ENCODE peak calls at places on chromosomes 1 and 21, in six cellular contexts. One of them, this sample, is unnamed.

GRCh38 chr1:37177230-37177864 is 143.0 kb upstream of the GRIK3 start:
- DNase-seq in H1: peak; percentile 47
- DNase-seq in H9: peak; percentile 84
- DNase-seq in IMR-90: peak; percentile 1
- DNase-seq in trophoblast cell: peak; percentile 14
- DNase-seq in neuronal stem cell: no peak
- DNase-seq in this sample: no peak

GRCh38 chr1:70392626-70393025 is 18.4 kb upstream of the CTH start:
- DNase-seq in H1: no peak
- DNase-seq in H9: no peak
- DNase-seq in IMR-90: no peak
- DNase-seq in trophoblast cell: no peak
- DNase-seq in neuronal stem cell: no peak
- DNase-seq in this sample: no peak

GRCh38 chr1:25990702-25991395 is 7.0 kb downstream of the PAFAH2 start:
- DNase-seq in H1: no peak
- DNase-seq in H9: no peak
- DNase-seq in IMR-90: no peak
- DNase-seq in trophoblast cell: no peak
- DNase-seq in neuronal stem cell: no peak
- DNase-seq in this sample: no peak

GRCh38 chr1:9473032-9473792 is 66.1 kb upstream of the SLC25A33 start:
- DNase-seq in H1: no peak
- DNase-seq in H9: peak; percentile 53
- DNase-seq in IMR-90: peak; percentile 95
- DNase-seq in trophoblast cell: peak; percentile 90
- DNase-seq in neuronal stem cell: no peak
- DNase-seq in this sample: peak; percentile 93

GRCh38 chr1:201062511-201063189 is 39.1 kb upstream of the KIF21B start:
- DNase-seq in H1: no peak
- DNase-seq in H9: peak; percentile 46
- DNase-seq in IMR-90: no peak
- DNase-seq in trophoblast cell: no peak
- DNase-seq in neuronal stem cell: peak; percentile 30
- DNase-seq in this sample: no peak

GRCh38 chr1:206554201-206554600 is 46.9 kb downstream of the RASSF5 start:
- DNase-seq in H1: no peak
- DNase-seq in H9: no peak
- DNase-seq in IMR-90: no peak
- DNase-seq in trophoblast cell: no peak
- DNase-seq in neuronal stem cell: no peak
- DNase-seq in this sample: no peak

GRCh38 chr1:223811634-223812101 is 34.1 kb downstream of the TP53BP2 start:
- DNase-seq in H1: no peak
- DNase-seq in H9: no peak
- DNase-seq in IMR-90: peak; percentile 49
- DNase-seq in trophoblast cell: peak; percentile 60
- DNase-seq in neuronal stem cell: no peak
- DNase-seq in this sample: peak; percentile 64

GRCh38 chr1:24108334-24109165 is 3.4 kb downstream of the MYOM3 start:
- DNase-seq in H1: no peak
- DNase-seq in H9: no peak
- DNase-seq in IMR-90: peak; percentile 69
- DNase-seq in trophoblast cell: peak; percentile 59
- DNase-seq in neuronal stem cell: no peak
- DNase-seq in this sample: peak; percentile 72

GRCh38 chr1:39507230-39507928 is 15.9 kb downstream of the BMP8A start:
- DNase-seq in H1: no peak
- DNase-seq in H9: peak; percentile 65
- DNase-seq in IMR-90: no peak
- DNase-seq in trophoblast cell: no peak
- DNase-seq in neuronal stem cell: no peak
- DNase-seq in this sample: peak; percentile 53

GRCh38 chr1:34907487-34908090 is 21.9 kb downstream of the DLGAP3 start:
- DNase-seq in H1: no peak
- DNase-seq in H9: no peak
- DNase-seq in IMR-90: no peak
- DNase-seq in trophoblast cell: peak; percentile 13
- DNase-seq in neuronal stem cell: no peak
- DNase-seq in this sample: no peak

GRCh38 chr21:41523175-41523574 is 15.2 kb upstream of the TMPRSS2 start:
- DNase-seq in H1: no peak
- DNase-seq in H9: no peak
- DNase-seq in IMR-90: no peak
- DNase-seq in trophoblast cell: no peak
- DNase-seq in neuronal stem cell: no peak
- DNase-seq in this sample: no peak

GRCh38 chr1:225691377-225691776 is 38.5 kb upstream of the ENAH start:
- DNase-seq in H1: no peak
- DNase-seq in H9: no peak
- DNase-seq in IMR-90: peak; percentile 39
- DNase-seq in trophoblast cell: no peak
- DNase-seq in neuronal stem cell: no peak
- DNase-seq in this sample: peak; percentile 71

GRCh38 chr1:61120998-61121397 is 38.6 kb downstream of the NFIA start:
- DNase-seq in H1: no peak
- DNase-seq in H9: no peak
- DNase-seq in IMR-90: no peak
- DNase-seq in trophoblast cell: no peak
- DNase-seq in neuronal stem cell: no peak
- DNase-seq in this sample: peak; percentile 51

GRCh38 chr1:241950390-241950789 is 7.2 kb upstream of the BECN2 start:
- DNase-seq in H1: no peak
- DNase-seq in H9: no peak
- DNase-seq in IMR-90: peak; percentile 45
- DNase-seq in trophoblast cell: no peak
- DNase-seq in neuronal stem cell: no peak
- DNase-seq in this sample: no peak

GRCh38 chr21:38669186-38669585 is 136.5 kb upstream of the ETS2 start:
- DNase-seq in H1: no peak
- DNase-seq in H9: peak; percentile 33
- DNase-seq in IMR-90: peak; percentile 30
- DNase-seq in trophoblast cell: peak; percentile 62
- DNase-seq in neuronal stem cell: no peak
- DNase-seq in this sample: peak; percentile 37

GRCh38 chr1:171743014-171743870 is 1.4 kb upstream of the VAMP4 start:
- DNase-seq in H1: no peak
- DNase-seq in H9: no peak
- DNase-seq in IMR-90: peak; percentile 89
- DNase-seq in trophoblast cell: peak; percentile 69
- DNase-seq in neuronal stem cell: no peak
- DNase-seq in this sample: peak; percentile 77

GRCh38 chr1:39609618-39610331 is 29.7 kb downstream of the HEYL start:
- DNase-seq in H1: peak; percentile 58
- DNase-seq in H9: peak; percentile 93
- DNase-seq in IMR-90: no peak
- DNase-seq in trophoblast cell: peak; percentile 60
- DNase-seq in neuronal stem cell: peak; percentile 67
- DNase-seq in this sample: peak; percentile 53

GRCh38 chr1:59885160-59885832 is 41.3 kb downstream of the CYP2J2 start:
- DNase-seq in H1: no peak
- DNase-seq in H9: no peak
- DNase-seq in IMR-90: no peak
- DNase-seq in trophoblast cell: no peak
- DNase-seq in neuronal stem cell: no peak
- DNase-seq in this sample: no peak

GRCh38 chr1:228749765-228750164 is 14.5 kb downstream of the RHOU start:
- DNase-seq in H1: no peak
- DNase-seq in H9: no peak
- DNase-seq in IMR-90: no peak
- DNase-seq in trophoblast cell: no peak
- DNase-seq in neuronal stem cell: no peak
- DNase-seq in this sample: no peak

GRCh38 chr1:244092293-244093264 is 41.5 kb downstream of the ZBTB18 start:
- DNase-seq in H1: no peak
- DNase-seq in H9: no peak
- DNase-seq in IMR-90: peak; percentile 67
- DNase-seq in trophoblast cell: no peak
- DNase-seq in neuronal stem cell: no peak
- DNase-seq in this sample: no peak

GRCh38 chr21:35428489-35428888 is 379.4 kb upstream of the RUNX1 start:
- DNase-seq in H1: no peak
- DNase-seq in H9: no peak
- DNase-seq in IMR-90: no peak
- DNase-seq in trophoblast cell: no peak
- DNase-seq in neuronal stem cell: no peak
- DNase-seq in this sample: peak; percentile 47

GRCh38 chr1:18661404-18662285 is 31.0 kb downstream of the PAX7 start:
- DNase-seq in H1: no peak
- DNase-seq in H9: no peak
- DNase-seq in IMR-90: no peak
- DNase-seq in trophoblast cell: no peak
- DNase-seq in neuronal stem cell: no peak
- DNase-seq in this sample: no peak

GRCh38 chr1:22263359-22263758 is 120.5 kb upstream of the WNT4 start:
- DNase-seq in H1: no peak
- DNase-seq in H9: no peak
- DNase-seq in IMR-90: no peak
- DNase-seq in trophoblast cell: no peak
- DNase-seq in neuronal stem cell: no peak
- DNase-seq in this sample: no peak

GRCh38 chr21:19607983-19608668 is 1204.5 kb upstream of the TMPRSS15 start:
- DNase-seq in H1: no peak
- DNase-seq in H9: no peak
- DNase-seq in IMR-90: no peak
- DNase-seq in trophoblast cell: peak; percentile 7
- DNase-seq in neuronal stem cell: no peak
- DNase-seq in this sample: peak; percentile 42

GRCh38 chr1:54298284-54299033 is 98.5 kb downstream of the MRPL37 start:
- DNase-seq in H1: no peak
- DNase-seq in H9: no peak
- DNase-seq in IMR-90: peak; percentile 51
- DNase-seq in trophoblast cell: no peak
- DNase-seq in neuronal stem cell: no peak
- DNase-seq in this sample: no peak

GRCh38 chr1:54296666-54297065 is 96.7 kb downstream of the MRPL37 start:
- DNase-seq in H1: no peak
- DNase-seq in H9: no peak
- DNase-seq in IMR-90: no peak
- DNase-seq in trophoblast cell: no peak
- DNase-seq in neuronal stem cell: no peak
- DNase-seq in this sample: no peak

GRCh38 chr1:54300395-54300794 is 100.4 kb downstream of the MRPL37 start:
- DNase-seq in H1: no peak
- DNase-seq in H9: no peak
- DNase-seq in IMR-90: no peak
- DNase-seq in trophoblast cell: no peak
- DNase-seq in neuronal stem cell: no peak
- DNase-seq in this sample: no peak

GRCh38 chr1:54299037-54299436 is 99.1 kb downstream of the MRPL37 start:
- DNase-seq in H1: no peak
- DNase-seq in H9: no peak
- DNase-seq in IMR-90: no peak
- DNase-seq in trophoblast cell: no peak
- DNase-seq in neuronal stem cell: peak; percentile 37
- DNase-seq in this sample: no peak

DNA sequence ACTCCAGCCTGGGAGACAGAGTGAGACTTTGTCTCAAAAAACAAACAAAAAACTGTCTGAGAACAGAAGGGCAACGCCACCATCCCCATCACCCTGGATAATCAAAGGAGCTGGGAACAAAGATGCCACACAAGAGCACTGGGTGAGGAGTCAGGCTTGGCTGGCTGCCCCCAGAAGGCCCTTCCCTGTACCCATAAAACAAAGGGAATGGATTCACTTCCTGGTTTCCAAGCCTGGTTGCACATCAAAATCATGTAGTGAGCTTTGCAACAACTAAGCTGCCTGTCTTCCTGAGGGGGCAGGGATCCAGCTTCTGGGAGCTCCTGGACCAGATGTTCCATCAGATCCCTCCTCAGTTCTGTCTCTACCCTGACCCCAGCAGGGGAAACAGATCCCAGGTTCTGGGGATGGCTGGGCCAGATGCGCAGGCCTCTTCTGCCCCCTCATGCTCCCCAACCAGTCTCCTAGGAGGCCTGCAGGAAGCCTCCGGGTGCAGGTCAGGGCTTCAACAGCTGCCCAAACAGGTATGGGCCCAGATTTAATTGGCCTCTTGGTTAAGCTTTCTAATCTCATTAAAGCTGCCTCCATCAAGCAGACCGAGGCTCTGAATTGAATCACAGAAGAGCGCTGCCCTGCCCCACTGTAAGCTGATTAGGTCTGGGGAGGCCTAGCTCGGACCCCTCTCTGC is 97.8 kb downstream of the MRPL37 start:
- DNase-seq in H1: no peak
- DNase-seq in H9: no peak
- DNase-seq in IMR-90: no peak
- DNase-seq in trophoblast cell: no peak
- DNase-seq in neuronal stem cell: peak; percentile 42
- DNase-seq in this sample: no peak
- H3K79me1 ChIP-seq in H1: peaks cover 48% of the 10 kb centered on the region
- H3K79me1 ChIP-seq in H9: peaks cover 3% of the 10 kb centered on the region
- H3K79me1 ChIP-seq in IMR-90: peaks cover 92% of the 10 kb centered on the region
- H3K79me1 ChIP-seq in trophoblast cell: no peaks in the 10 kb centered on the region
- H3K79me1 ChIP-seq in neuronal stem cell: peaks cover 11% of the 10 kb centered on the region
- H3K79me1 ChIP-seq in this sample: peaks cover 52% of the 10 kb centered on the region

GRCh38 chr1:36160949-36161485 is 5.1 kb downstream of the MAP7D1 start:
- DNase-seq in H1: no peak
- DNase-seq in H9: peak; percentile 84
- DNase-seq in IMR-90: peak; percentile 71
- DNase-seq in trophoblast cell: no peak
- DNase-seq in neuronal stem cell: no peak
- DNase-seq in this sample: peak; percentile 71
- H3K79me1 ChIP-seq in H1: peaks cover 17% of the 10 kb centered on the region
- H3K79me1 ChIP-seq in H9: peaks cover 4% of the 10 kb centered on the region
- H3K79me1 ChIP-seq in IMR-90: peaks cover 48% of the 10 kb centered on the region
- H3K79me1 ChIP-seq in trophoblast cell: peaks cover 18% of the 10 kb centered on the region
- H3K79me1 ChIP-seq in neuronal stem cell: peaks cover 19% of the 10 kb centered on the region
- H3K79me1 ChIP-seq in this sample: no peaks in the 10 kb centered on the region

GRCh38 chr1:44654621-44655187 is 19.6 kb downstream of the TMEM53 start:
- DNase-seq in H1: no peak
- DNase-seq in H9: no peak
- DNase-seq in IMR-90: no peak
- DNase-seq in trophoblast cell: peak; percentile 30
- DNase-seq in neuronal stem cell: no peak
- DNase-seq in this sample: no peak

GRCh38 chr1:44650159-44650831 is 24.0 kb downstream of the TMEM53 start:
- DNase-seq in H1: no peak
- DNase-seq in H9: peak; percentile 49
- DNase-seq in IMR-90: no peak
- DNase-seq in trophoblast cell: no peak
- DNase-seq in neuronal stem cell: peak; percentile 42
- DNase-seq in this sample: no peak

GRCh38 chr1:44653107-44653964 is 20.9 kb downstream of the TMEM53 start:
- DNase-seq in H1: no peak
- DNase-seq in H9: no peak
- DNase-seq in IMR-90: no peak
- DNase-seq in trophoblast cell: peak; percentile 15
- DNase-seq in neuronal stem cell: no peak
- DNase-seq in this sample: no peak

GRCh38 chr1:44651069-44651468 is 23.2 kb downstream of the TMEM53 start:
- DNase-seq in H1: no peak
- DNase-seq in H9: no peak
- DNase-seq in IMR-90: no peak
- DNase-seq in trophoblast cell: no peak
- DNase-seq in neuronal stem cell: no peak
- DNase-seq in this sample: no peak

GRCh38 chr1:44652445-44653106 is 21.7 kb downstream of the TMEM53 start:
- DNase-seq in H1: peak; percentile 69
- DNase-seq in H9: peak; percentile 87
- DNase-seq in IMR-90: peak; percentile 42
- DNase-seq in trophoblast cell: peak; percentile 91
- DNase-seq in neuronal stem cell: peak; percentile 77
- DNase-seq in this sample: peak; percentile 70
- H3K79me1 ChIP-seq in H1: no peaks in the 10 kb centered on the region
- H3K79me1 ChIP-seq in H9: no peaks in the 10 kb centered on the region
- H3K79me1 ChIP-seq in IMR-90: no peaks in the 10 kb centered on the region
- H3K79me1 ChIP-seq in trophoblast cell: no peaks in the 10 kb centered on the region
- H3K79me1 ChIP-seq in neuronal stem cell: no peaks in the 10 kb centered on the region
- H3K79me1 ChIP-seq in this sample: peaks cover 8% of the 10 kb centered on the region

GRCh38 chr1:54326577-54327385 is 79.4 kb downstream of the SSBP3 start:
- DNase-seq in H1: no peak
- DNase-seq in H9: no peak
- DNase-seq in IMR-90: peak; percentile 61
- DNase-seq in trophoblast cell: no peak
- DNase-seq in neuronal stem cell: no peak
- DNase-seq in this sample: peak; percentile 89
- H3K79me1 ChIP-seq in H1: peaks cover 40% of the 10 kb centered on the region
- H3K79me1 ChIP-seq in H9: peaks cover 9% of the 10 kb centered on the region
- H3K79me1 ChIP-seq in IMR-90: peaks cover 98% of the 10 kb centered on the region
- H3K79me1 ChIP-seq in trophoblast cell: peaks cover 5% of the 10 kb centered on the region
- H3K79me1 ChIP-seq in neuronal stem cell: peaks cover 3% of the 10 kb centered on the region
- H3K79me1 ChIP-seq in this sample: peaks cover 50% of the 10 kb centered on the region